ENCODE peak calls at places on chromosomes 1 and 21, in five cellular contexts. K is ovary, S is neural progenitor cell, P is AG09319, Q is tibial artery. L is an unnamed sample.

GRCh38 chr1:205992218-205992882 is 10.8 kb downstream of the RAB7B start:
- DNase-seq in K (no peak), S (no peak), Q (no peak), P (no peak), L (no peak)

GRCh38 chr1:155463865-155464264 is 98.7 kb downstream of the ASH1L start:
- DNase-seq in K (no peak), P (peak), Q (no peak), S (no peak), L (no peak)

GRCh38 chr1:2641381-2642130 is 8.7 kb upstream of the MMEL1 start:
- DNase-seq in P (no peak), S (peak), K (peak), Q (no peak), L (no peak)

GRCh38 chr1:56326056-56326455 is 253.3 kb downstream of the PLPP3 start:
- DNase-seq in K (no peak), S (no peak), P (no peak), Q (no peak), L (no peak)

GRCh38 chr21:17819878-17820232 is 699 bp upstream of the C21orf91 start:
- DNase-seq in K (no peak), S (no peak), Q (no peak), P (no peak), L (no peak)

GRCh38 chr1:110425611-110426152 is 18.2 kb upstream of the LAMTOR5 start:
- DNase-seq in S (no peak), P (no peak), Q (peak), K (peak), L (no peak)

GRCh38 chr1:143497374-143497747 is 474.4 kb downstream of the FAM72C start:
- DNase-seq in K (no peak), P (no peak), S (peak), Q (no peak), L (no peak)

GRCh38 chr21:14078746-14079375 is 131.9 kb downstream of the LIPI start:
- DNase-seq in S (no peak), K (no peak), P (no peak), Q (no peak), L (no peak)

GRCh38 chr1:61981870-61982660 is 212.6 kb upstream of the L1TD1 start:
- DNase-seq in K (no peak), Q (no peak), P (no peak), S (no peak), L (no peak)

GRCh38 chr1:92365378-92366044 is 66.7 kb downstream of the RPAP2 start:
- DNase-seq in K (no peak), P (no peak), Q (no peak), S (no peak), L (no peak)

GRCh38 chr1:67645495-67646144 is 39.4 kb upstream of the GADD45A start:
- DNase-seq in S (peak), K (peak), P (no peak), Q (peak), L (no peak)

GRCh38 chr21:46633561-46633960 is 1.9 kb upstream of the PRMT2 start:
- DNase-seq in S (no peak), K (no peak), Q (no peak), P (peak), L (no peak)

GRCh38 chr1:1470626-1471388 is 758 bp upstream of the ATAD3B start:
- DNase-seq in K (no peak), S (peak), P (no peak), Q (no peak), L (no peak)

GRCh38 chr1:13990939-13991338 is 291.0 kb downstream of the PRDM2 start:
- DNase-seq in K (no peak), S (no peak), P (no peak), Q (no peak), L (no peak)

GRCh38 chr1:53412285-53413174 is 46.7 kb upstream of the DMRTB1 start:
- DNase-seq in P (no peak), Q (no peak), K (no peak), S (no peak), L (no peak)

GRCh38 chr1:92701147-92701546 is 83.8 kb downstream of the EVI5 start:
- DNase-seq in Q (no peak), S (no peak), P (peak), K (no peak), L (no peak)

GRCh38 chr1:119742677-119743076 is 26.0 kb downstream of the HMGCS2 start:
- DNase-seq in P (no peak), K (no peak), Q (no peak), S (no peak), L (no peak)

GRCh38 chr21:36661511-36662309 is 37.2 kb upstream of the SIM2 start:
- DNase-seq in S (peak), P (no peak), Q (no peak), K (no peak), L (peak)

GRCh38 chr1:65793359-65793732 is 651 bp downstream of the PDE4B start:
- DNase-seq in P (no peak), Q (peak), K (no peak), S (peak), L (peak)

GRCh38 chr1:182141040-182141439 is 79.5 kb upstream of the ZNF648 start:
- DNase-seq in Q (no peak), P (no peak), K (no peak), S (no peak), L (no peak)

GRCh38 chr1:13517193-13517812 is 3.5 kb upstream of the LRRC38 start:
- DNase-seq in P (no peak), S (peak), K (no peak), Q (no peak), L (peak)

GRCh38 chr21:36613064-36613463 is 85.9 kb upstream of the SIM2 start:
- DNase-seq in P (no peak), S (no peak), K (no peak), Q (no peak), L (no peak)

GRCh38 chr21:18430341-18430740 is 26.8 kb upstream of the TMPRSS15 start:
- DNase-seq in K (no peak), Q (no peak), S (no peak), P (no peak), L (no peak)

GRCh38 chr1:3021801-3022401 is 634 bp downstream of the ACTRT2 start:
- DNase-seq in P (no peak), K (no peak), Q (no peak), S (no peak), L (no peak)

GRCh38 chr1:79043506-79043905 is 37.0 kb upstream of the ADGRL4 start:
- DNase-seq in Q (no peak), P (peak), K (no peak), S (no peak), L (no peak)

GRCh38 chr21:41137889-41138288 is 30.1 kb upstream of the BACE2 start:
- DNase-seq in K (no peak), P (no peak), S (no peak), Q (no peak), L (no peak)

GRCh38 chr1:112054504-112054903 is 65.0 kb upstream of the KCND3 start:
- DNase-seq in S (no peak), K (no peak), Q (no peak), P (no peak), L (no peak)

GRCh38 chr1:98662354-98662665 is 789 bp downstream of the SNX7 start:
- DNase-seq in Q (no peak), P (no peak), S (no peak), K (no peak), L (no peak)

GRCh38 chr1:243944429-243945160 is 94.6 kb upstream of the AKT3 start:
- DNase-seq in P (no peak), Q (no peak), S (peak), K (no peak), L (peak)

GRCh38 chr1:180227843-180228647 is 2.0 kb upstream of the LHX4 start:
- DNase-seq in K (no peak), Q (no peak), P (no peak), S (no peak), L (no peak)

GRCh38 chr21:31220567-31220966 is 123.5 kb downstream of the TIAM1 start:
- DNase-seq in Q (no peak), P (no peak), K (no peak), S (peak), L (no peak)

GRCh38 chr1:39922139-39922757 is 20.5 kb upstream of the MYCL start:
- DNase-seq in P (no peak), Q (no peak), S (peak), K (peak), L (peak)

GRCh38 chr1:6008084-6008415 is 15.8 kb upstream of the NPHP4 start:
- DNase-seq in P (no peak), Q (no peak), S (no peak), K (no peak), L (no peak)

GRCh38 chr1:180181048-180181447 is 26.4 kb downstream of the QSOX1 start:
- DNase-seq in K (peak), P (no peak), S (peak), Q (no peak), L (peak)

GRCh38 chr1:183993132-183993531 is 44.4 kb downstream of the COLGALT2 start:
- DNase-seq in P (no peak), Q (no peak), K (no peak), S (no peak), L (no peak)

GRCh38 chr21:33478858-33479678 is 706 bp downstream of the TMEM50B start:
- DNase-seq in S (peak), K (peak), Q (no peak), P (no peak), L (peak)

GRCh38 chr1:35085421-35085820 is 6.2 kb downstream of the ZMYM1 start:
- DNase-seq in S (no peak), Q (no peak), K (no peak), P (no peak), L (no peak)

GRCh38 chr1:211267204-211267857 is 8.2 kb downstream of the RCOR3 start:
- DNase-seq in P (no peak), Q (no peak), K (no peak), S (no peak), L (no peak)

GRCh38 chr1:19310061-19310460 is 1.9 kb downstream of the AKR7A2 start:
- DNase-seq in P (no peak), Q (no peak), S (no peak), K (no peak), L (no peak)

GRCh38 chr1:232282541-232282940 is 347.4 kb downstream of the SIPA1L2 start:
- DNase-seq in P (no peak), S (no peak), Q (no peak), K (no peak), L (no peak)

GRCh38 chr1:43796111-43796581 is 88.8 kb downstream of the ST3GAL3 start:
- DNase-seq in P (no peak), K (no peak), S (no peak), Q (no peak), L (no peak)
- TF ChIP-seq CTCF in P (no peak), K (no peak), S (no peak), Q (no peak), L (no peak)

DNA sequence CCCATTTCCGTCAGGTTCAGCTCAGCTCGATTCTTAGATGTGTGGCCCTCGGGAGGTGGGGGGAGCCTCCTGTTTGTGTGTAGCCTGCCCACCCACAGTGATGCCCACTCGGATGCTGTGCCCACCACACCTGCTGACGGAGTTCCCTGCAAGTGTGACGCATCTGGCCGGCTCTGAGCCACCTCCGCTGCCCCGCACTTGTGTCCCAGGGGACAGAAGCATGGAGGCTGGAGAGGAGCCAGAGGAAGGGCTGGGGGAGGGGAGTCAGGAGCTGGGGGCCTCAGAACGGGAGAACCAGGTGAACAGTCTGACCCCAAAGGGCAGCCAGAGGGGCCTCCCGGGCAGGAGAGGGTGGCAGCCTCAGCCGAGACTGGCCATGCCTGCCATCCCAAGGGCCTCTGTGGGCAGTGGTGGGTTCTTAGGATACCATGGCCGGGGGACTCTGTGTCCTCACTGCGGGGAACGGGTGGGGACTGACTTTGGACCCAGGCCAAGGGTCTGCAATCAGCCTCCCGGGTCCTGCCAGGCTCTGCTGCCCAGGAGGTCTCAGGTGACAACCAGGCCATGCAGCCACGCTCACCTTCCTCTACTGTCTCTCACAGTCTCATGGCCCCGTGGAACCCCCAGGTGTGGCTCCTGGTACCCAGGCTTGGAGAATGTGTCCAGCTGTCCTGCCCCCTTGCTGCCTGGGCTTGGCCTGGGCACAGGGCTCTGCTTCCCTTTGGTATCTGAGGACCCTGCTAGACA is 267.2 kb upstream of the VAMP3 start:
- DNase-seq in P (no peak), Q (no peak), K (no peak), S (no peak), L (no peak)
- TF ChIP-seq CTCF in P (no peak), Q (no peak), K (no peak), S (no peak), L (no peak)

GRCh38 chr1:90000934-90001676 is 6.2 kb downstream of the ZNF326 start:
- DNase-seq in K (no peak), S (no peak), P (no peak), Q (no peak), L (no peak)
- TF ChIP-seq CTCF in K (no peak), S (peak), P (no peak), Q (no peak), L (no peak)

GRCh38 chr1:76142771-76143540 is 68.4 kb downstream of the ST6GALNAC3 start:
- DNase-seq in S (no peak), K (peak), P (no peak), Q (no peak), L (no peak)
- TF ChIP-seq CTCF in S (no peak), K (no peak), P (no peak), Q (no peak), L (no peak)

GRCh38 chr1:189220750-189221149 is 1256.9 kb downstream of the BRINP3 start:
- DNase-seq in S (no peak), P (no peak), K (no peak), Q (no peak), L (no peak)
- TF ChIP-seq CTCF in S (peak), P (no peak), K (no peak), Q (no peak), L (peak)

GRCh38 chr1:235357485-235358378 is 9.5 kb upstream of the TBCE start:
- DNase-seq in Q (no peak), S (peak), P (no peak), K (no peak), L (peak)

GRCh38 chr1:235358899-235359298 is 8.3 kb upstream of the TBCE start:
- DNase-seq in Q (no peak), P (no peak), K (no peak), S (no peak), L (no peak)
- TF ChIP-seq CTCF in Q (no peak), P (no peak), K (no peak), S (no peak), L (no peak)

L was measured in nephron progenitor cell.